ENCODE peak calls at places on chromosomes 3 and 15, in six cellular contexts. Q is prostate gland; G is heart right ventricle; B is CD4-positive, CD25-positive, alpha-beta regulatory T cell; F is HCT116; L is GM23338. W is an unnamed sample.

GRCh38 chr3:52532517-52532837 is 1.2 kb downstream of the NT5DC2 start:
- DNase-seq in F (no peak), G (no peak), Q (no peak), L (no peak), B (no peak), W (no peak)

GRCh38 chr3:59547874-59548273 is 498.0 kb upstream of the CFAP20DC start:
- DNase-seq in F (no peak), Q (no peak), B (no peak), L (no peak), G (no peak), W (no peak)

GRCh38 chr3:5166846-5167245 is 20.7 kb upstream of the EDEM1 start:
- DNase-seq in Q (no peak), G (no peak), L (no peak), B (no peak), F (no peak), W (no peak)

GRCh38 chr15:76393614-76394013 is 57.0 kb downstream of the ISL2 start:
- DNase-seq in G (no peak), L (no peak), F (no peak), B (no peak), Q (no peak), W (no peak)

GRCh38 chr3:14472471-14473351 is 67.4 kb downstream of the GRIP2 start:
- DNase-seq in F (peak; percentile 32), G (no peak), Q (no peak), B (no peak), L (no peak), W (no peak)

GRCh38 chr3:155370764-155371503 is 77.5 kb upstream of the STRIT1 start:
- DNase-seq in F (no peak), Q (no peak), G (no peak), L (no peak), B (no peak), W (no peak)

GRCh38 chr15:37764733-37765191 is 169.7 kb upstream of the TMCO5A start:
- DNase-seq in F (peak; percentile 56), B (peak; percentile 32), Q (no peak), G (no peak), L (peak; percentile 77), W (no peak)

GRCh38 chr3:72250725-72251124 is 465.8 kb upstream of the PROK2 start:
- DNase-seq in Q (no peak), B (no peak), F (no peak), L (no peak), G (no peak), W (no peak)

GRCh38 chr3:42891042-42891441 is 14.9 kb upstream of the ZNF662 start:
- DNase-seq in G (no peak), Q (no peak), B (no peak), F (no peak), L (peak; percentile 94), W (no peak)
- H3K27ac ChIP-seq in G (no peak overlapping the region), Q (no peak overlapping the region), B (no peak overlapping the region), F (no peak overlapping the region), L (peak overlapping the region; percentile 96), W (no peak overlapping the region)

DNA sequence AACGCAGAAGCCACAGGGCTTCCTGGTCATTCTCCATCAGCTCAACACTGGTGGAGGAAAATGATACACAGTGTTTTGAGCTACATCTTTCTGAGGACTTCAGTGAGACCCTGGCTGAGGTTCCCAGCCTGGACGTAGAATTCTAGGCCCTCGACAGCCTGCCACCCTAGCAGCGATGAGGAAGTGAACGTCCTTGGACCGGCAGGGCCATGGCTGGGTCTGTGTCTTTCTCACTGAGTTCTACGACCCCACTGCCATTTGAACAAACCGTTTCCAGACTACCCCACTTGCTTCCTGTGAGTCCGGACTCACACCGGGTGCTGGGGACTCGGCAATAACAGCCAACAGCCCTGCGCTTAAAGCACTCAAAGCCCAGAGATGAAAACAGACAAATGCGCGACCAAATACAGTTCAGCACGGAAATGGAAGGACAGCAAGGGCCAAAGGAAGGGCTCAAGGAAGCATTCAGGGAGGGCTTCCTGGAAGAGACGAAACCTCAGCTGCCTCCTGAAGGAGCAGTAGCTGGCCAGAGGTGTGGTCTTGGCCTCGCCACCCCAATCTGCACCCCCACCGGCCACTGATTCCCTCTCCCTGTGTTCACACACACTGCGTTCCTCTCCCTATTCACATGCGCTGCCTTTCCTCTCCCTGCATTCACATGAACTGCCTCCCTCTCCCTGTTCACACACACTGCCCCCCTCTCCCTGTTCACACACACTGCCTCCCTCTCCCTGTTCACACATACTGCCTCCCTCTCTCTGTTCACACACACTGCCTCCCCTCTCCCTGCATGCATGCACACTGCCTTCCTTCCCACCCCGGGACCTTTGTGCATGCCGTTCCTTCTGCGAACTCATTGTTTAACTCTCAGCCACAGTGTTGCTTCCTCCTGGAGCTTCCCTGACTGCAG is 136.3 kb upstream of the PRR20G start:
- DNase-seq in L (no peak), G (no peak), B (no peak), F (no peak), Q (no peak), W (no peak)
- H3K27ac ChIP-seq in L (no peak overlapping the region), G (no peak overlapping the region), B (no peak overlapping the region), F (no peak overlapping the region), Q (no peak overlapping the region), W (no peak overlapping the region)

GRCh38 chr3:99981138-99981537 is 133.2 kb downstream of the FILIP1L start:
- DNase-seq in B (no peak), G (no peak), L (no peak), F (no peak), Q (no peak), W (no peak)
- H3K27ac ChIP-seq in B (no peak overlapping the region), G (no peak overlapping the region), L (no peak overlapping the region), F (no peak overlapping the region), Q (no peak overlapping the region), W (no peak overlapping the region)

DNA sequence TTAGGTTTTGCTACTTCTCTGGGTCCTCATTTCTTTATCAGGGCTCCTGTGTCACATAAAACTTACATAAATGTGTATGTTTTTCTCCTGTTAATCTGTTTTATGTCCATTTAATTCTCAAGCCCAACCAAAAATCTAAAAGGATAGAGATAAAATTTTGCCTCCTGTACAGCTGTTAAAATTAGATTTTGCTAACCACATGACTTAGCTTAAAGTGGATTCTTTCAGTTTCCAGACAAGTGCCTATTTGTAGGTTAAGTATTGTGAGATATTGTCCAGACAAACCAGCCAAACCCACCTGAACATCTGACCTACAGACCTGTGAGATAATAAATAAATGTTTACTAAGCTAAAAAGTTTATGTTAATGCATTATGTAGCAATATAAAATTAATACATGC is 465.5 kb downstream of the SI start:
- DNase-seq in F (no peak), Q (no peak), B (no peak), L (no peak), G (no peak), W (no peak)
- H3K27ac ChIP-seq in F (no peak overlapping the region), Q (no peak overlapping the region), B (no peak overlapping the region), L (no peak overlapping the region), G (no peak overlapping the region), W (no peak overlapping the region)

GRCh38 chr3:171396048-171396447 is 64.2 kb downstream of the TNIK start:
- DNase-seq in G (no peak), B (no peak), Q (no peak), F (no peak), L (no peak), W (no peak)

GRCh38 chr3:171388537-171388936 is 71.7 kb downstream of the TNIK start:
- DNase-seq in B (no peak), G (no peak), F (no peak), L (no peak), Q (no peak), W (no peak)

GRCh38 chr3:171391432-171391831 is 68.8 kb downstream of the TNIK start:
- DNase-seq in L (no peak), B (no peak), Q (no peak), F (no peak), G (no peak), W (no peak)

GRCh38 chr3:171390531-171390930 is 69.7 kb downstream of the TNIK start:
- DNase-seq in B (no peak), Q (no peak), L (no peak), F (no peak), G (no peak), W (no peak)

DNA sequence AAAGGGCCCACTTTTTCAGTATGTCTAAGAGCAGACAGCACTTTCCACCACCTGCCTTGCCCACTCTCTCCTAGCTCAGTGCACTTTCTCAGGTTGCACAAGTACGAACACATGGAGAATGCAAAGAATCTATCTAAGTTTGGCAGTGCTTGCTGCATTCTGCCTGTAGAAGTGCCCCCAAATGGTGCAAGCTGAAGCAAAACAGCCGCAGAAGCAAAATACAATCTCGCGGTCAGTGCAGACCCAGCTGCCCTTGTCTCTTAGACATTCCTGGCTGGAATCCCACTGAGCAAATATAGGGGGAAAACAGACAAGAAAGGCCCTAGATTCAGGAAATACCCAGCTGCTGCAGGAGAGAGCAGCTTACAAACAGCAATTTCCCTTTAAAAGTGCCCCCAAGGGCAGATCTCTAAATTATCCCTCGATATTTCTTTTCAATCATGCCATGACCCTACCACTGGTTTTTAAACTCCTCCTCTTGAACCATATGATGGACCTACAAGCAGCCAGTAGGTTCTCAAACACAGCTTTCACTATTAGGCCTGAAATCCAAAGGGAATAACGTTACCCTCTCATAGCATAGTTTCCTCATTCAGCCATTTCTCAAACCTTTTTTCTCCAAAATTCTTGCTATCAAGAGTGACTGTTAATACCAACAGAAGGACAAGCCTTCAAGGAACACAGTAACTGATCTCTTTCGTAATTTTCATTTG is 67.0 kb downstream of the TNIK start:
- DNase-seq in F (no peak), B (no peak), G (no peak), L (peak; percentile 82), Q (no peak), W (no peak)
- H3K27ac ChIP-seq in F (no peak overlapping the region), B (no peak overlapping the region), G (peak overlapping the region; percentile 58), L (peak overlapping the region; percentile 89), Q (no peak overlapping the region), W (no peak overlapping the region)

GRCh38 chr3:58334013-58334321 is 1.3 kb downstream of the PXK start:
- DNase-seq in F (no peak), L (no peak), Q (no peak), G (no peak), B (no peak), W (no peak)
- H3K27ac ChIP-seq in F (no peak overlapping the region), L (no peak overlapping the region), Q (peak overlapping the region; percentile 9), G (peak overlapping the region; percentile 69), B (no peak overlapping the region), W (peak overlapping the region; percentile 99)

W was measured in substantia nigra.